ENCODE peak calls at places on chromosomes 4 and X, in five cellular contexts. One of them, this sample, is unnamed.

GRCh38 chr4:133565379-133565778 is 416.3 kb downstream of the PCDH10 start:
- DNase-seq in cortex of kidney: no peak
- DNase-seq in putamen: no peak
- DNase-seq in activated naive CD8-positive, alpha-beta T cell treated with anti-CD3 and anti-CD28 coated beads for 36 hours: no peak
- DNase-seq in AG09319: peak
- DNase-seq in this sample: no peak

GRCh38 chr4:173125216-173125812 is 43.3 kb upstream of the GALNT7 start:
- DNase-seq in AG09319: no peak
- DNase-seq in putamen: no peak
- DNase-seq in activated naive CD8-positive, alpha-beta T cell treated with anti-CD3 and anti-CD28 coated beads for 36 hours: no peak
- DNase-seq in cortex of kidney: no peak
- DNase-seq in this sample: no peak

GRCh38 chr4:83252782-83253405 is 31.7 kb downstream of the COQ2 start:
- DNase-seq in AG09319: no peak
- DNase-seq in cortex of kidney: no peak
- DNase-seq in activated naive CD8-positive, alpha-beta T cell treated with anti-CD3 and anti-CD28 coated beads for 36 hours: peak
- DNase-seq in putamen: peak
- DNase-seq in this sample: peak

GRCh38 chrX:125977851-125978250 is 188.2 kb downstream of the DCAF12L2 start:
- DNase-seq in AG09319: no peak
- DNase-seq in activated naive CD8-positive, alpha-beta T cell treated with anti-CD3 and anti-CD28 coated beads for 36 hours: no peak
- DNase-seq in putamen: no peak
- DNase-seq in cortex of kidney: no peak
- DNase-seq in this sample: no peak

GRCh38 chrX:10939384-10939783 is 171.7 kb upstream of the HCCS start:
- DNase-seq in putamen: no peak
- DNase-seq in activated naive CD8-positive, alpha-beta T cell treated with anti-CD3 and anti-CD28 coated beads for 36 hours: no peak
- DNase-seq in cortex of kidney: no peak
- DNase-seq in AG09319: no peak
- DNase-seq in this sample: no peak

GRCh38 chr4:141486375-141486997 is 149.9 kb upstream of the IL15 start:
- DNase-seq in AG09319: no peak
- DNase-seq in putamen: no peak
- DNase-seq in activated naive CD8-positive, alpha-beta T cell treated with anti-CD3 and anti-CD28 coated beads for 36 hours: no peak
- DNase-seq in cortex of kidney: no peak
- DNase-seq in this sample: no peak

GRCh38 chr4:151260526-151260925 is 16.4 kb upstream of the PRSS48 start:
- DNase-seq in cortex of kidney: no peak
- DNase-seq in AG09319: no peak
- DNase-seq in activated naive CD8-positive, alpha-beta T cell treated with anti-CD3 and anti-CD28 coated beads for 36 hours: no peak
- DNase-seq in putamen: no peak
- DNase-seq in this sample: no peak

GRCh38 chr4:115110191-115111166 is 2.9 kb downstream of the NDST4 start:
- DNase-seq in putamen: no peak
- DNase-seq in activated naive CD8-positive, alpha-beta T cell treated with anti-CD3 and anti-CD28 coated beads for 36 hours: no peak
- DNase-seq in AG09319: no peak
- DNase-seq in cortex of kidney: no peak
- DNase-seq in this sample: no peak

GRCh38 chr4:144787365-144788263 is 141.7 kb downstream of the HHIP start:
- DNase-seq in AG09319: peak
- DNase-seq in cortex of kidney: no peak
- DNase-seq in putamen: peak
- DNase-seq in activated naive CD8-positive, alpha-beta T cell treated with anti-CD3 and anti-CD28 coated beads for 36 hours: no peak
- DNase-seq in this sample: peak

GRCh38 chrX:134373736-134374135 is 86.2 kb upstream of the HPRT1 start:
- DNase-seq in cortex of kidney: no peak
- DNase-seq in AG09319: no peak
- DNase-seq in activated naive CD8-positive, alpha-beta T cell treated with anti-CD3 and anti-CD28 coated beads for 36 hours: no peak
- DNase-seq in putamen: no peak
- DNase-seq in this sample: peak

GRCh38 chrX:139932077-139932900 is 564 bp downstream of the ATP11C start:
- DNase-seq in cortex of kidney: peak
- DNase-seq in AG09319: peak
- DNase-seq in putamen: no peak
- DNase-seq in activated naive CD8-positive, alpha-beta T cell treated with anti-CD3 and anti-CD28 coated beads for 36 hours: peak
- DNase-seq in this sample: no peak

GRCh38 chr4:101304916-101305315 is 42.4 kb downstream of the PPP3CA start:
- DNase-seq in activated naive CD8-positive, alpha-beta T cell treated with anti-CD3 and anti-CD28 coated beads for 36 hours: no peak
- DNase-seq in putamen: peak
- DNase-seq in AG09319: no peak
- DNase-seq in cortex of kidney: no peak
- DNase-seq in this sample: peak

This sample was measured in pons.